ENCODE peak calls at places on chromosomes 12 and 14, in five cellular contexts. One of them, this sample, is unnamed.

GRCh38 chr12:34403706-34404376 is 381.5 kb downstream of the ALG10 start:
- DNase-seq in GM12878: no peak
- DNase-seq in H1: peak; percentile 8
- DNase-seq in HEK293T: peak; percentile 0
- DNase-seq in NT2/D1: no peak
- DNase-seq in this sample: no peak

GRCh38 chr12:57764662-57765002 is 2.2 kb downstream of the CYP27B1 start:
- DNase-seq in NT2/D1: no peak
- DNase-seq in HEK293T: no peak
- DNase-seq in GM12878: no peak
- DNase-seq in H1: peak; percentile 51
- DNase-seq in this sample: no peak

GRCh38 chr14:90775441-90775840 is 40.8 kb downstream of the TTC7B start:
- DNase-seq in H1: no peak
- DNase-seq in HEK293T: no peak
- DNase-seq in NT2/D1: no peak
- DNase-seq in GM12878: no peak
- DNase-seq in this sample: no peak

GRCh38 chr14:97129639-97130038 is 332.5 kb downstream of the VRK1 start:
- DNase-seq in HEK293T: no peak
- DNase-seq in NT2/D1: no peak
- DNase-seq in H1: no peak
- DNase-seq in GM12878: no peak
- DNase-seq in this sample: no peak

GRCh38 chr12:23816394-23816851 is 133.0 kb downstream of the SOX5 start:
- DNase-seq in HEK293T: no peak
- DNase-seq in GM12878: no peak
- DNase-seq in NT2/D1: peak; percentile 77
- DNase-seq in H1: peak; percentile 45
- DNase-seq in this sample: peak; percentile 12

GRCh38 chr12:22529281-22530060 is 14.9 kb downstream of the C2CD5 start:
- DNase-seq in HEK293T: no peak
- DNase-seq in NT2/D1: peak; percentile 18
- DNase-seq in H1: no peak
- DNase-seq in GM12878: no peak
- DNase-seq in this sample: peak; percentile 59

GRCh38 chr14:66508547-66508845 is 549 bp downstream of the GPHN start:
- DNase-seq in HEK293T: no peak
- DNase-seq in GM12878: no peak
- DNase-seq in NT2/D1: no peak
- DNase-seq in H1: no peak
- DNase-seq in this sample: no peak

GRCh38 chr12:74689071-74689655 is 151.5 kb downstream of the ATXN7L3B start:
- DNase-seq in NT2/D1: peak; percentile 30
- DNase-seq in GM12878: no peak
- DNase-seq in H1: no peak
- DNase-seq in HEK293T: peak; percentile 10
- DNase-seq in this sample: peak; percentile 20

DNA sequence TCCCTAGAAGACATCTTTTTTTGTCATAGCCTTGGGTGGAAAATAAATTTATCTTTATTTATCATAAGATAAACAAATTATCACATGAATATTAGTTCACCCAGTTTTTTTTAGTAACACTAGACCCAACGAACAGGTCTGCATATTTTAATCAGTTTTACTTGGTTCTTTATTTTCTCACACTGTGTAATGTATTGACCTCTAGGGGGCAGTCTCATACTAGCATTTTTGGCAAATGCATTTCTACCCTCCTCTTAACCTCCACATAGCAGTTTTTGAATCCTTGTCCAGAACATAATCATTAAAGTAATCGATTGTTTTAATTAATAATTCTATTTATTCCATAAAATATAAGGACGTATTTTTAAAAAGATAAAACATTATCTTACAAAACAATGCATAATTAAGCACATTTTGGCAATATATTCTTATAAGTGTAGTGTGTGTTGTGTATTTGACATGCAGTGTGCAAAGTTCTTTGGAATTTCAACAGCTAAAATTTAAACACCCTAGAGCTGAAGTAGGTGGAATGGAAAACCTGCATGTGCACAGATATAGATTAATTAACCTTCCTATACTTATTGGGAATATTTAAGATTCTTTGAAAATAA is 31.6 kb upstream of the PTPRQ start:
- DNase-seq in H1: no peak
- DNase-seq in NT2/D1: peak; percentile 38
- DNase-seq in GM12878: no peak
- DNase-seq in HEK293T: peak; percentile 25
- DNase-seq in this sample: peak; percentile 40
- TF ChIP-seq SUZ12 in H1: no peak
- TF ChIP-seq SUZ12 in NT2/D1: no peak
- TF ChIP-seq SUZ12 in GM12878: no peak
- TF ChIP-seq SUZ12 in HEK293T: no peak
- TF ChIP-seq SUZ12 in this sample: no peak

DNA sequence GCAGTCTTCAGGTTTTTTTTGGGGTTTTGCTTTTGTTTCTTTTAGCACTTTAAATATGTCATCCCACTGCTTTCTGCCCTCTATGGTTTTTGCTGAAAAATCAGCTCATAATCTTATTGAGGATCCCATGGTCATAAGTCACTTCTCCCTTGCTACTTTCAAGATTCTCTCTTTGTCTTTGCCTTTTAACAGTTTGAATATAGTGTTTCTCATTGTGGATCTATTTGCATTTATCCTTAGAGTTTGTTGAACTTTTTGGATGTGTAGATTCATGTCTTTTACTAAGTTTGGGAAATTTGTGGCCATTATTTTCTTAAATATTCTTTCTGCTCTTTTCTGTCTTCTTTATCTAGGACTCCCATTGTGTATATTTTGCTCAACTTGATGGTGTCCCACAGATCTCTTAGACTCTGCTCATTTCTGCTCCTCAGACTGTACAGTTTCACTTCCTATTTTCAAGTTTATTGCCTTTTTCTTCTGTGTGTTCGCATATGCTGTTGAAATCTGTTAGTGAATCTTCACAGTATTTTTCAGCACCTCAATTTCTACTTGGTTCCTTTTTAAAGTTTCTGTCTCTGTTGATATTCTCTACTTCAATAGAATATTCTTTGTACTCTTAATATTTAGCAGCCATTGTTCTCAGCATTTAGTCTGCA is 70.8 kb downstream of the WNK1 start:
- DNase-seq in GM12878: peak; percentile 82
- DNase-seq in HEK293T: no peak
- DNase-seq in H1: no peak
- DNase-seq in NT2/D1: no peak
- DNase-seq in this sample: no peak
- TF ChIP-seq SUZ12 in GM12878: no peak
- TF ChIP-seq SUZ12 in HEK293T: no peak
- TF ChIP-seq SUZ12 in H1: no peak
- TF ChIP-seq SUZ12 in NT2/D1: no peak
- TF ChIP-seq SUZ12 in this sample: no peak

GRCh38 chr12:121996050-121996944 is 25.4 kb upstream of the BCL7A start:
- DNase-seq in GM12878: no peak
- DNase-seq in H1: no peak
- DNase-seq in NT2/D1: no peak
- DNase-seq in HEK293T: no peak
- DNase-seq in this sample: peak; percentile 40
- TF ChIP-seq SUZ12 in GM12878: no peak
- TF ChIP-seq SUZ12 in H1: no peak
- TF ChIP-seq SUZ12 in NT2/D1: no peak
- TF ChIP-seq SUZ12 in HEK293T: no peak
- TF ChIP-seq SUZ12 in this sample: no peak

DNA sequence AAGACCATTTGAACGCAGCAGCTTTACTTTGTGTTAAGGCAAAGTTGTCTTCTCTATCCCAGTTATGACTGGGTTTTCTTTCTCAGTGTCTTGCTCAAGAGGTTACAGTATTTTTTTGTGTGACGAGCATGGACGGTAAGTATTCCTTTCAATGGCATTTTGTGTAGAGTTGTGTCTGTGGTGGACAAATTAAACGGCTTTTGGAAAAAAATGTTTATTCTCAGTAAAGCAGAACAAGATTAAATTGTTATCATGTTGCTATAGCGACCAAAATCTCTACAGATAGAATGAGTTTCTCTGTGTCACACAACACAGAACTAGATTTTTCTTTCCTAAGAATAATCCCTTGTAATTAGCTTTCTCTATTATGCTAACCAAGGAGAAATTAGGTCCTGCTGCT is 417.1 kb downstream of the AEBP2 start:
- DNase-seq in NT2/D1: no peak
- DNase-seq in H1: no peak
- DNase-seq in HEK293T: no peak
- DNase-seq in GM12878: no peak
- DNase-seq in this sample: no peak
- TF ChIP-seq SUZ12 in NT2/D1: no peak
- TF ChIP-seq SUZ12 in H1: no peak
- TF ChIP-seq SUZ12 in HEK293T: no peak
- TF ChIP-seq SUZ12 in GM12878: no peak
- TF ChIP-seq SUZ12 in this sample: no peak

DNA sequence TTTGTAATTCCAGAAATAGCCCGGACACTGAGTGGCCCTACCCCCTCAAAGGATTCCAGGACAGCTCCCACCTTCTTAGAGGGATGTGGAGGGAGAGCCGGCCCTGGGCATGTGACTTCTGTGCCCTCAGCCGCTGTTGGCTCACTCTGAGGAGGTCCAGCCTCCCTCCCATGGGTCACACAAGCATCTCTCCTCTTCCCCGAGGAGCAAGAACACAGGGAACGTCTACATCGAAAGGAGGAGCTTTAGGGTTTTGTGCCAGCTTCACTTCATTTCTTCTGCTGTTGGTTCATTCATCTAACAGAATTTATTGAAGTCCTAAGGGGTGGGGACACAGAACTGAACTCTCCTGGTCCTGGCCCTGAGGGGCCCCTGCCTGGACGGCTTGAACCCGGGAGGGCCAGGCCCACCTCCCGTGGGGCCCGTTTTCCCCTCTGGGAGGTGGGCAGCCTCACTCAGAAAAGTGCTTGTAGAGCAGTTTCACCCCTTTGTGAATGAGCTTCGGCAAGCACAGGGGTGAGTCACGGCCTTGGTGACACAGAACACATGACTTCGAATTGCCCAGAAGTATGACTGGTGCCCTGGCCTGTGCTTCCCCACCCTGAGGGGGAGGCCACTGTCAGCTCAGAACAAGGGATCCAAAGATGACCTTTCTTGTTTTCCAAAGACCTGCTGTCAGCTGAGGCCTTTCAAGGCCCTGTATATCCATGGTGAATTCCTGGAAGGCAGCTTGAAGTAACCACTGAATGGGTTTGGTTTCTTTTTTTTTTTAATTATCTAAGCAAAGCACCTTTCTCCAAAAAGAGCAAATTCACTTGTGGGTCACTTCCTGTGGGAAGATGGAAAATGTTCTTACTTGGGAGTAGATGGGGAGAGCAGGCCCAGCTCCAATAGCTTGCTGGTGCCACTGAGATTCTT is 39.2 kb downstream of the NFKBIA start:
- DNase-seq in HEK293T: no peak
- DNase-seq in NT2/D1: no peak
- DNase-seq in H1: no peak
- DNase-seq in GM12878: no peak
- DNase-seq in this sample: peak; percentile 98
- TF ChIP-seq SUZ12 in HEK293T: no peak
- TF ChIP-seq SUZ12 in NT2/D1: no peak
- TF ChIP-seq SUZ12 in H1: no peak
- TF ChIP-seq SUZ12 in GM12878: no peak
- TF ChIP-seq SUZ12 in this sample: no peak

GRCh38 chr14:68956728-68957127 is 22.4 kb downstream of the ACTN1 start:
- DNase-seq in GM12878: no peak
- DNase-seq in H1: no peak
- DNase-seq in HEK293T: no peak
- DNase-seq in NT2/D1: no peak
- DNase-seq in this sample: no peak
- TF ChIP-seq SUZ12 in GM12878: no peak
- TF ChIP-seq SUZ12 in H1: no peak
- TF ChIP-seq SUZ12 in HEK293T: no peak
- TF ChIP-seq SUZ12 in NT2/D1: no peak
- TF ChIP-seq SUZ12 in this sample: no peak

GRCh38 chr14:44699391-44699790 is 192.3 kb upstream of the FSCB start:
- DNase-seq in H1: no peak
- DNase-seq in NT2/D1: no peak
- DNase-seq in GM12878: no peak
- DNase-seq in HEK293T: no peak
- DNase-seq in this sample: no peak
- TF ChIP-seq SUZ12 in H1: no peak
- TF ChIP-seq SUZ12 in NT2/D1: no peak
- TF ChIP-seq SUZ12 in GM12878: no peak
- TF ChIP-seq SUZ12 in HEK293T: no peak
- TF ChIP-seq SUZ12 in this sample: no peak

DNA sequence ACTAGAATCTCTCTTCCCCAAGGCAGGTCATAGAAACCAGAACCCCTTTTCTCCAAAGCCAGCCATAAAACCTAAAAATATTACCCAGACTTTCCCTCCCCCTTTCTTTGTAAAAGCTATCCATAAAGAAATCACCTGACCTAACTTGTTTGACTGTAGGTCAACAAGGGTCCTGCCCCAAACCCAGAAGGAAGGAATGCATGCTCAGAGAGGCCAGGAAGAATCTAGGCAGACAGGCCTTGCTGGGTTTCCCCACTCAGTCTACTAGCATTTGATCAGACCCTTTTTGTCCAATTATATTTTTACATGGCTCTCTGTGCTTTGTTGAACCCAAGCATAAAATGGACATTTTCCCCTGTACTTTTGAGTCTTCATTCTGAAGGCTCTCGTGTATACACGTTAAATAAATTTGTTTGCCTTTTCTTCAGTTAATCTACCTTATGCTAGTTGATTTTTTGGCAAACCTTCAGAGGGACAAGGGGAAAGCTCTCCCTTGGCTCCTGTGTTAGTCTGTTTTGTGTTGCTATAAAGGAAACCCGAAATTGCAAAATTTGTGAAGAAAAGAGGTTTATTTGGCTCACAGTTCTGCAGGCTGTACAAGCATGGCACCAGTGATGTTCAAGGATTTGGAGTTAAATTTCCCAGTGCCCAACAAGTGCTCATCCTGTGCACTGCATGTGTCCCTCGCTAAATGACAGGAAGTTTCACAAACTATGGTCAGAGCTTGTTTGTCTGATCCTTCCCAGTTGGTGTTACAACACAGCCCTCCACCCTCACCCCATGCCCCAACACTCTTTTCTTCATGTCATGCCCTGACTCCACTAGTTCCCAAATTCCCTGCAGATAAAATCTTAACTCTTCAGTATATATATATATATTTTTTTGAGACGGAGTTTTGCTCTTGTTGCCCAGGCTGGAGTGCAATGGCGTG is 14.2 kb upstream of the RASSF3 start:
- DNase-seq in H1: no peak
- DNase-seq in NT2/D1: no peak
- DNase-seq in GM12878: no peak
- DNase-seq in HEK293T: no peak
- DNase-seq in this sample: peak; percentile 34
- TF ChIP-seq SUZ12 in H1: no peak
- TF ChIP-seq SUZ12 in NT2/D1: no peak
- TF ChIP-seq SUZ12 in GM12878: no peak
- TF ChIP-seq SUZ12 in HEK293T: no peak
- TF ChIP-seq SUZ12 in this sample: no peak

GRCh38 chr12:38386238-38386985 is 69.8 kb downstream of the ALG10B start:
- DNase-seq in NT2/D1: no peak
- DNase-seq in GM12878: no peak
- DNase-seq in H1: no peak
- DNase-seq in HEK293T: no peak
- DNase-seq in this sample: no peak
- TF ChIP-seq SUZ12 in NT2/D1: no peak
- TF ChIP-seq SUZ12 in GM12878: no peak
- TF ChIP-seq SUZ12 in H1: no peak
- TF ChIP-seq SUZ12 in HEK293T: no peak
- TF ChIP-seq SUZ12 in this sample: no peak

This sample was measured in HepG2.